ENCODE peak calls at places on chromosome 18, in ten cellular contexts. Q, X, D, N, Y, J, V, L, G and K are unnamed samples.

GRCh38 chr18:27778441-27778840 is 398.5 kb downstream of the CDH2 start:
- DNase-seq in Q (no peak), X (no peak), D (no peak), N (no peak), Y (no peak), J (no peak), V (no peak), L (peak), G (peak), K (no peak)

GRCh38 chr18:9802774-9803697 is 82.7 kb upstream of the TXNDC2 start:
- DNase-seq in Q (peak), X (no peak), D (no peak), N (no peak), Y (no peak), J (no peak), V (no peak), L (peak), G (peak), K (no peak)

GRCh38 chr18:62524443-62525200 is 1.8 kb downstream of the ZCCHC2 start:
- DNase-seq in Q (peak), X (peak), D (peak), N (peak), Y (peak), J (peak), V (peak), L (peak), G (peak), K (peak)

GRCh38 chr18:70419526-70419925 is 130.7 kb downstream of the SOCS6 start:
- DNase-seq in Q (no peak), X (no peak), D (no peak), N (no peak), Y (no peak), J (no peak), V (no peak), L (no peak), G (peak), K (no peak)

GRCh38 chr18:75238786-75239185 is 28.2 kb downstream of the TSHZ1 start:
- DNase-seq in Q (no peak), X (no peak), D (no peak), N (no peak), Y (no peak), J (no peak), V (no peak), L (no peak), G (no peak), K (no peak)

GRCh38 chr18:13455960-13456471 is 237.5 kb downstream of the LDLRAD4 start:
- DNase-seq in Q (no peak), X (no peak), D (no peak), N (no peak), Y (no peak), J (no peak), V (no peak), L (no peak), G (no peak), K (no peak)

GRCh38 chr18:56330381-56331115 is 307.8 kb downstream of the TXNL1 start:
- DNase-seq in Q (no peak), X (no peak), D (no peak), N (no peak), Y (no peak), J (no peak), V (no peak), L (no peak), G (no peak), K (no peak)

GRCh38 chr18:59540356-59540755 is 156.9 kb downstream of the CCBE1 start:
- DNase-seq in Q (no peak), X (no peak), D (no peak), N (no peak), Y (no peak), J (no peak), V (no peak), L (no peak), G (no peak), K (no peak)

GRCh38 chr18:63904694-63905093 is 3.1 kb upstream of the SERPINB10 start:
- DNase-seq in Q (no peak), X (no peak), D (no peak), N (no peak), Y (no peak), J (no peak), V (no peak), L (no peak), G (no peak), K (no peak)

GRCh38 chr18:7950380-7951143 is 383.4 kb downstream of the PTPRM start:
- DNase-seq in Q (no peak), X (peak), D (no peak), N (no peak), Y (peak), J (peak), V (no peak), L (no peak), G (peak), K (no peak)
- TF ChIP-seq CTCF in Q (no peak), X (no peak), D (no peak), N (no peak), Y (no peak), J (no peak), V (no peak), L (no peak), G (peak), K (no peak)

DNA sequence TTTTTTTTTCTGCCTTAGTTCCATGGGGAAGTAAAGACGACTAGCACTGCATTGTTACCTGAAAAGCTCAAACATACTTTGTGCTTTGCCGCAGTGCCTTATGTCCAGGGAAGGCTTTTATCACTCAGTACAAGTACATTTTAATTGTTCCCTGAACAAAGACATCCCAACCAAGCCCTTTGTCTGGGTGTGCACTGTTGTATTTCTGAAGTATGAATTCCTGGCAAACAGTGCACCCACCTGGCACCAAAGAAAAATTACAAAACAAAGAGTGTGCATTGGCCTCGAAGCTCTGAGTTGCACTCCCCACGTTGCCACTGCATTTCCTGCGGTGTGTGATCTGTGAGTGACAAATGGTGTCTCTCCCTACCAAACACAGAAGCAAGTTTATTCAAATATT is 858.5 kb upstream of the PIK3C3 start:
- DNase-seq in Q (no peak), X (no peak), D (no peak), N (no peak), Y (no peak), J (no peak), V (no peak), L (peak), G (peak), K (no peak)
- TF ChIP-seq CTCF in Q (no peak), X (no peak), D (peak), N (no peak), Y (no peak), J (no peak), V (no peak), L (peak), G (peak), K (no peak)

GRCh38 chr18:52451851-52452250 is 111.9 kb downstream of the DCC start:
- DNase-seq in Q (peak), X (no peak), D (no peak), N (no peak), Y (no peak), J (no peak), V (no peak), L (peak), G (no peak), K (no peak)
- TF ChIP-seq CTCF in Q (peak), X (no peak), D (no peak), N (no peak), Y (no peak), J (no peak), V (no peak), L (no peak), G (no peak), K (no peak)

GRCh38 chr18:77089796-77090285 is 42.7 kb downstream of the MBP start:
- DNase-seq in Q (no peak), X (no peak), D (no peak), N (no peak), Y (no peak), J (no peak), V (no peak), L (no peak), G (no peak), K (no peak)

GRCh38 chr18:77091366-77091765 is 41.2 kb downstream of the MBP start:
- DNase-seq in Q (no peak), X (no peak), D (no peak), N (no peak), Y (no peak), J (no peak), V (no peak), L (no peak), G (no peak), K (no peak)

GRCh38 chr18:77087391-77088141 is 45.0 kb downstream of the MBP start:
- DNase-seq in Q (peak), X (no peak), D (peak), N (no peak), Y (no peak), J (peak), V (peak), L (peak), G (no peak), K (no peak)

GRCh38 chr18:77090546-77091200 is 41.9 kb downstream of the MBP start:
- DNase-seq in Q (no peak), X (no peak), D (no peak), N (no peak), Y (no peak), J (no peak), V (no peak), L (no peak), G (no peak), K (no peak)

DNA sequence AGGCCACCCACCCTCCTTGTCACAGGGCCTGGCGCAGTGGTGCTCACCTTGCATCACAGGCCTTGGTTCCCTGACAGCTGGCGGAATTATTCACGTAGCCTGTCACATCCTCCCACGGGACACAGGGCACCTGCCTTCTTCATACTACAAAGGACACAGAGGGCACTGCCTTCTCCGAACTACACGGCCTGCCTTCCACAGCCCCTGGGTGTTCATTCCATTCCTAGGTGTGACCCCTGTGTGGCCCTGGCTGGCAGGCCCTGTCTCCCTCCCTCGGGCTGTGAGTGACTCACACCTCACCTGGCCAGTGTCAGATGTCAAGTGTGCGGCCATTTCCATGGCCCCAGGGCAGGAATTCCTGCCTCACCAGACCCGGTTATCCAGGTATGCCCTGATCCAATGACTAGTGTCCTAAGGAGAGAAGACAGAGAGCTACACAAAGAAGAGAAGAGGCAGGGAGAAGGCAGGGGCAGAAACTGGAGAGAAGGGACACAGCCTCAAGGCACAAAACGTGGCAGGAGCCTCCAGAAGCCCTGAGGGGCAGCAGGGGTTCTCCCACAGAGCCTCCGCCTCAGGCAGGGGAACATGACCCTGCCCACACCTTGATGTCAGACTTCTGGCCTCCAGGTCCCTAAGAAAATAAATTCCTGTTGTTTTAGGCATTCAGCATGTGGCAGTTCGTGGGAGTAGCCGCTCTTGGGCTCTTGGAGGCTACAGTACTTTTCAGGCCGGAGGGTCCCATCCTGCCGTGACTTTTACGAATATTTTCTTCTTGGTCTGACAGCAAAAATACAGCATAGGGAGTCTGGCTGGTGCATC is 43.4 kb downstream of the MBP start:
- DNase-seq in Q (peak), X (no peak), D (peak), N (no peak), Y (no peak), J (peak), V (no peak), L (no peak), G (no peak), K (no peak)
- TF ChIP-seq CTCF in Q (no peak), X (no peak), D (no peak), N (no peak), Y (no peak), J (no peak), V (no peak), L (no peak), G (no peak), K (no peak)

DNA sequence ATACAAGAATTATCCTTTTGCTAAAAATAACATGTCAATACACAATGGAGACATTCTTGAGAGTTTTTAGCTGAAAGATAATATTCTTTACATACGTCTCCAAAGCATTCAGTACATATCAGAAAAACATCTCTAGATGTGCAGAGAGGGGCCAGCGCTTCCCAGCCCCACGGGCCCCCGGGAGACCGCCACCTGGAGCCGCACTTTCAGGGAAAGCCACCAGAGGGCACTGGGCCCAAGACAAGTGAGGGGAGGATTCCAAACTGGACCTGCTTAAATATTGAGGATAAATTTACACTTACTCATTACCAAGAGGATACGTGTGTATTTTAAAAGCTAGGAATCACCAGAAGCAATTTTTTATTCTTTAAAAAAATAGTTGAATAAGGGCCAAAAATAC is 499.5 kb downstream of the GALR1 start:
- DNase-seq in Q (peak), X (no peak), D (no peak), N (no peak), Y (no peak), J (no peak), V (no peak), L (peak), G (no peak), K (no peak)
- TF ChIP-seq CTCF in Q (peak), X (no peak), D (peak), N (peak), Y (no peak), J (no peak), V (peak), L (peak), G (peak), K (peak)

GRCh38 chr18:40529478-40529877 is 1425.6 kb upstream of the PIK3C3 start:
- DNase-seq in Q (no peak), X (no peak), D (no peak), N (no peak), Y (no peak), J (no peak), V (no peak), L (no peak), G (peak), K (no peak)
- TF ChIP-seq CTCF in Q (peak), X (no peak), D (peak), N (no peak), Y (no peak), J (no peak), V (no peak), L (peak), G (peak), K (no peak)

GRCh38 chr18:54734059-54734458 is 94.2 kb upstream of the RAB27B start:
- DNase-seq in Q (no peak), X (no peak), D (no peak), N (no peak), Y (peak), J (no peak), V (no peak), L (no peak), G (peak), K (no peak)
- TF ChIP-seq CTCF in Q (no peak), X (no peak), D (no peak), N (no peak), Y (no peak), J (no peak), V (no peak), L (no peak), G (no peak), K (no peak)

GRCh38 chr18:11996190-11996754 is 15.0 kb downstream of the IMPA2 start:
- DNase-seq in Q (no peak), X (no peak), D (no peak), N (peak), Y (no peak), J (peak), V (no peak), L (no peak), G (no peak), K (no peak)

GRCh38 chr18:11994346-11994707 is 13.0 kb downstream of the IMPA2 start:
- DNase-seq in Q (no peak), X (peak), D (no peak), N (peak), Y (peak), J (peak), V (peak), L (no peak), G (peak), K (no peak)

GRCh38 chr18:11994708-11995444 is 13.6 kb downstream of the IMPA2 start:
- DNase-seq in Q (peak), X (no peak), D (no peak), N (peak), Y (peak), J (peak), V (no peak), L (peak), G (no peak), K (no peak)

GRCh38 chr18:11996907-11997306 is 15.6 kb downstream of the IMPA2 start:
- DNase-seq in Q (no peak), X (no peak), D (no peak), N (peak), Y (no peak), J (no peak), V (no peak), L (no peak), G (no peak), K (no peak)

DNA sequence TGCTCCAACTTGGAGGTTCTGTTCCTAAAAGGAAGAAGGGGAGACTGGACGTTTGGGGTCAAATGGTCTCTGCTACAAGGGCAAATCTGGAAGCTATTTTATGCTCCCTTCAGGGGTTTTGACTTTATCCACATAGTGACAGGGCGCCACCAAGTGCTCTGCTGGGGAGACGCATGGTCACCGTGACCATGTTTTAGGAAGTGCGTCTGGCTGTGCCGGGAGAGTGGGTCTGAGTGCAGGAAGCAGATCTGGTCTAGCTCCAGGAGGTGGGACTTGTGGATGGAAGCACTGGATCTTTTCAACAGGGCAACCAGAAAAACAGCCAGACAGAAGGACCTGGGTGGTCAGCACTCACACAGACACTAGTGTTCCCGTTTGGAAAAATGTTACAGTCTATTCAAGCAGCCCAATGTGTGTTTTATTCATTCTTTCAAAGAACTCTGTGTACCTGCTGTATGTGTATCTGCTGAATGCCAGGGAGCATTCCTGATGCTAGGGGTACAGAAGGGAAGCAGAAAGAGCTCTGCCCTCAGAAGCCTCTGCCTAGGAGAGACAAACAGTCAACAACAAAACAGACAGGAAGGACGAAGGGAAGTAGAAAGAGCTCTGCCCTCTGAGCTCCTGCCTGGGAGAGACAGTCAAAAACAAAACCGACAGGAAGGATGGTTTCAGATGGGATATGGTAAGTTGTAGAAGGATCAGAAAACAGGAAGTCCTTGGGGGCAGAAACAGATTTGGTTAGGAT is 14.3 kb downstream of the IMPA2 start:
- DNase-seq in Q (peak), X (peak), D (no peak), N (peak), Y (peak), J (peak), V (peak), L (peak), G (peak), K (peak)
- TF ChIP-seq CTCF in Q (peak), X (peak), D (peak), N (peak), Y (peak), J (peak), V (peak), L (peak), G (peak), K (peak)

GRCh38 chr18:48541026-48541746 is 2.4 kb downstream of the CTIF start:
- DNase-seq in Q (peak), X (peak), D (peak), N (peak), Y (peak), J (peak), V (peak), L (peak), G (peak), K (peak)

GRCh38 chr18:48541747-48542108 is 2.9 kb downstream of the CTIF start:
- DNase-seq in Q (no peak), X (no peak), D (no peak), N (no peak), Y (no peak), J (no peak), V (no peak), L (no peak), G (no peak), K (no peak)

GRCh38 chr18:48543228-48543627 is 4.4 kb downstream of the CTIF start:
- DNase-seq in Q (peak), X (no peak), D (no peak), N (no peak), Y (no peak), J (no peak), V (no peak), L (peak), G (no peak), K (no peak)

GRCh38 chr18:48544116-48544515 is 5.3 kb downstream of the CTIF start:
- DNase-seq in Q (no peak), X (no peak), D (no peak), N (no peak), Y (no peak), J (no peak), V (no peak), L (no peak), G (no peak), K (no peak)

GRCh38 chr18:48542513-48543181 is 3.8 kb downstream of the CTIF start:
- DNase-seq in Q (peak), X (no peak), D (no peak), N (no peak), Y (no peak), J (no peak), V (no peak), L (no peak), G (no peak), K (no peak)
- TF ChIP-seq CTCF in Q (peak), X (no peak), D (no peak), N (no peak), Y (no peak), J (no peak), V (no peak), L (no peak), G (no peak), K (no peak)

GRCh38 chr18:48955528-48956261 is 4.9 kb upstream of the SMAD7 start:
- DNase-seq in Q (peak), X (no peak), D (no peak), N (no peak), Y (no peak), J (peak), V (peak), L (peak), G (peak), K (no peak)
- TF ChIP-seq CTCF in Q (peak), X (no peak), D (no peak), N (no peak), Y (no peak), J (no peak), V (no peak), L (no peak), G (no peak), K (no peak)